ENCODE peak calls at places on chromosomes 1 and 21, in five cellular contexts. One of them, this sample, is unnamed. For H3K4me1, the result is how much of the 10 kb centered on the place peaks cover.

GRCh38 chr1:24086466-24086865 is 25.5 kb downstream of the MYOM3 start:
- DNase-seq in adrenal gland: no peak
- DNase-seq in heart left ventricle: peak
- DNase-seq in IMR-90: no peak
- DNase-seq in ovary: no peak
- DNase-seq in this sample: no peak

GRCh38 chr1:159932296-159933285 is 7.3 kb upstream of the TAGLN2 start:
- DNase-seq in adrenal gland: no peak
- DNase-seq in heart left ventricle: no peak
- DNase-seq in IMR-90: peak
- DNase-seq in ovary: no peak
- DNase-seq in this sample: no peak

GRCh38 chr1:51790385-51790784 is 88.1 kb downstream of the NRDC start:
- DNase-seq in adrenal gland: no peak
- DNase-seq in heart left ventricle: no peak
- DNase-seq in IMR-90: no peak
- DNase-seq in ovary: no peak
- DNase-seq in this sample: no peak

GRCh38 chr21:35204850-35205564 is 155.9 kb upstream of the RUNX1 start:
- DNase-seq in adrenal gland: peak
- DNase-seq in heart left ventricle: peak
- DNase-seq in IMR-90: peak
- DNase-seq in ovary: peak
- DNase-seq in this sample: peak

GRCh38 chr1:46486432-46487015 is 3.1 kb upstream of the DMBX1 start:
- DNase-seq in adrenal gland: no peak
- DNase-seq in heart left ventricle: no peak
- DNase-seq in IMR-90: no peak
- DNase-seq in ovary: no peak
- DNase-seq in this sample: no peak

GRCh38 chr1:109759513-109760334 is 4.0 kb downstream of the EPS8L3 start:
- DNase-seq in adrenal gland: no peak
- DNase-seq in heart left ventricle: no peak
- DNase-seq in IMR-90: no peak
- DNase-seq in ovary: peak
- DNase-seq in this sample: no peak

GRCh38 chr1:203177471-203178039 is 1.9 kb upstream of the MYBPH start:
- DNase-seq in adrenal gland: peak
- DNase-seq in heart left ventricle: peak
- DNase-seq in IMR-90: peak
- DNase-seq in ovary: no peak
- DNase-seq in this sample: no peak

GRCh38 chr21:43645414-43645891 is 13.8 kb downstream of the HSF2BP start:
- DNase-seq in adrenal gland: peak
- DNase-seq in heart left ventricle: no peak
- DNase-seq in IMR-90: peak
- DNase-seq in ovary: peak
- DNase-seq in this sample: peak

GRCh38 chr1:186740324-186740723 is 60.1 kb upstream of the PTGS2 start:
- DNase-seq in adrenal gland: no peak
- DNase-seq in heart left ventricle: no peak
- DNase-seq in IMR-90: no peak
- DNase-seq in ovary: no peak
- DNase-seq in this sample: no peak

GRCh38 chr1:113783254-113784103 is 24.2 kb upstream of the PHTF1 start:
- DNase-seq in adrenal gland: peak
- DNase-seq in heart left ventricle: no peak
- DNase-seq in IMR-90: peak
- DNase-seq in ovary: no peak
- DNase-seq in this sample: no peak

GRCh38 chr21:25963186-25963585 is 207.4 kb downstream of the APP start:
- DNase-seq in adrenal gland: peak
- DNase-seq in heart left ventricle: no peak
- DNase-seq in IMR-90: peak
- DNase-seq in ovary: no peak
- DNase-seq in this sample: peak

GRCh38 chr1:231690072-231690471 is 63.5 kb downstream of the DISC1 start:
- DNase-seq in adrenal gland: no peak
- DNase-seq in heart left ventricle: no peak
- DNase-seq in IMR-90: no peak
- DNase-seq in ovary: no peak
- DNase-seq in this sample: no peak

GRCh38 chr1:13605159-13605558 is 21.5 kb downstream of the PDPN start:
- DNase-seq in adrenal gland: no peak
- DNase-seq in heart left ventricle: no peak
- DNase-seq in IMR-90: peak
- DNase-seq in ovary: no peak
- DNase-seq in this sample: no peak

GRCh38 chr1:181485276-181486097 is 2.2 kb downstream of the CACNA1E start:
- DNase-seq in adrenal gland: peak
- DNase-seq in heart left ventricle: no peak
- DNase-seq in IMR-90: no peak
- DNase-seq in ovary: no peak
- DNase-seq in this sample: no peak

GRCh38 chr1:246280551-246280950 is 226.5 kb downstream of the SMYD3 start:
- DNase-seq in adrenal gland: peak
- DNase-seq in heart left ventricle: no peak
- DNase-seq in IMR-90: peak
- DNase-seq in ovary: no peak
- DNase-seq in this sample: no peak

GRCh38 chr1:200376521-200376920 is 33.3 kb downstream of the ZNF281 start:
- DNase-seq in adrenal gland: no peak
- DNase-seq in heart left ventricle: no peak
- DNase-seq in IMR-90: no peak
- DNase-seq in ovary: no peak
- DNase-seq in this sample: no peak

GRCh38 chr1:98496246-98496995 is 165.1 kb upstream of the SNX7 start:
- DNase-seq in adrenal gland: no peak
- DNase-seq in heart left ventricle: no peak
- DNase-seq in IMR-90: peak
- DNase-seq in ovary: no peak
- DNase-seq in this sample: no peak

DNA sequence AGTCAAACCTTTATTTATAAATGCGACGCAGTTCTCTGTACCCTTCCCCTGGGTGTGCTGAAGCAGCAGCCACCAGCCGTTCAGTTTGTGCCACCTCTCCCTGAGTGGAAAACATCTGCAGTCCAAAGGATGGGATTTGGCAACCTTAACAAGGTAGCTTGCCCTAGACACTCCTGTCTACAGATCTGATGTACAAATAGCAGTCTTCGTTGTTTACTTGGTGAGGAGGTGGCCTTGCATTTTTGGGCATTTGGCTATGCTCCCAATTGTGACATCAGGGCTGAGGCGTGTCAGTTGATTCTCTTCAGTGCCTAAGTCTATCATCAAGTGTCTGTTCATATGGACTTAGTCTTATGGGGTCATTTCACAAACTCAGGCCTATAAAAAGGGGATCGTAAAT is 59.8 kb downstream of the KDM1A start:
- DNase-seq in adrenal gland: no peak
- DNase-seq in heart left ventricle: no peak
- DNase-seq in IMR-90: no peak
- DNase-seq in ovary: no peak
- DNase-seq in this sample: peak
- H3K4me1 ChIP-seq in adrenal gland: under half
- H3K4me1 ChIP-seq in heart left ventricle: under half
- H3K4me1 ChIP-seq in IMR-90: under half
- H3K4me1 ChIP-seq in ovary: under half
- H3K4me1 ChIP-seq in this sample: under half

DNA sequence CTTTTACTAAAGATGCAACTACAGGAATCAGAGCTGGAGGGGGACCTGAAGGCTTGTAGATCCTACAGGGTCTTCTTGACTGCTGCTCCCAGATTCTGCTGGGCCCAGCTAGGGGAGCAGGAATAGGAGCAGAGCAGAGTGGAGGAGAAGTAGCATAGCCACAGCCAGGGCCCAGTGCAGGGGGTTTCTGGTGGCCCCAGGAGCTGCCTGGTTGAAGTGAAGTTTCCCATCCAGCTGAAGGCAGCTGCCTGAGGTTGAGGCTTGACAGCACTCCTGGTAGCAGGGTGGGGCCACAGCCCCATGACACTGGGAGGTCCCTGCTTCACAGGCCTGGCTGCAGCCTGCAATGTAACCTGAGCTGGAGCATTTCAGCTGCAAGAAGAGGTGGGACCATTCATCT is 2.0 kb upstream of the INPP5B start:
- DNase-seq in adrenal gland: no peak
- DNase-seq in heart left ventricle: no peak
- DNase-seq in IMR-90: no peak
- DNase-seq in ovary: no peak
- DNase-seq in this sample: no peak
- TF ChIP-seq POLR2A in adrenal gland: no peak
- TF ChIP-seq POLR2A in heart left ventricle: no peak
- TF ChIP-seq POLR2A in IMR-90: no peak
- TF ChIP-seq POLR2A in ovary: no peak
- TF ChIP-seq POLR2A in this sample: no peak

DNA sequence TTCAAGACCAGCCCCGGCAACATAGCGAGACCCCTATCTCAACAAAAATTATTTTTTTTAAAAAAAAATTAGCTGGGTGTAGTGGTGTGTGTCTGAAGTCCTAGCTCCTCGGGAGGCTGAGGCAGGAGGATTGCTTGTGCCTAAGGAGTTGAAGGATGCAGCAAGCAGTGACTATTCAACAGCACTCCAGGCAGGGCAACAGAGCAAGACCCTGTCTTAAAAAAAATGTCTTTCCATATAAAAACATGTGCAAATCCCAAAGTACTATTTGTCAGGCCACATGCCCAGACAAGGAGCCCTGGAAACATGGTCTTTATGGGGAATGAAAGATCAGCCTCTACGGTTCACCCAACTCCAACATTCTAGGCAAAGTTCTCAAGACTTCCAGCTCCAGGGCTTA is 13.3 kb downstream of the IFFO2 start:
- DNase-seq in adrenal gland: no peak
- DNase-seq in heart left ventricle: no peak
- DNase-seq in IMR-90: no peak
- DNase-seq in ovary: no peak
- DNase-seq in this sample: no peak
- H3K4me1 ChIP-seq in adrenal gland: under half
- H3K4me1 ChIP-seq in heart left ventricle: half or more
- H3K4me1 ChIP-seq in IMR-90: half or more
- H3K4me1 ChIP-seq in ovary: under half
- H3K4me1 ChIP-seq in this sample: under half

DNA sequence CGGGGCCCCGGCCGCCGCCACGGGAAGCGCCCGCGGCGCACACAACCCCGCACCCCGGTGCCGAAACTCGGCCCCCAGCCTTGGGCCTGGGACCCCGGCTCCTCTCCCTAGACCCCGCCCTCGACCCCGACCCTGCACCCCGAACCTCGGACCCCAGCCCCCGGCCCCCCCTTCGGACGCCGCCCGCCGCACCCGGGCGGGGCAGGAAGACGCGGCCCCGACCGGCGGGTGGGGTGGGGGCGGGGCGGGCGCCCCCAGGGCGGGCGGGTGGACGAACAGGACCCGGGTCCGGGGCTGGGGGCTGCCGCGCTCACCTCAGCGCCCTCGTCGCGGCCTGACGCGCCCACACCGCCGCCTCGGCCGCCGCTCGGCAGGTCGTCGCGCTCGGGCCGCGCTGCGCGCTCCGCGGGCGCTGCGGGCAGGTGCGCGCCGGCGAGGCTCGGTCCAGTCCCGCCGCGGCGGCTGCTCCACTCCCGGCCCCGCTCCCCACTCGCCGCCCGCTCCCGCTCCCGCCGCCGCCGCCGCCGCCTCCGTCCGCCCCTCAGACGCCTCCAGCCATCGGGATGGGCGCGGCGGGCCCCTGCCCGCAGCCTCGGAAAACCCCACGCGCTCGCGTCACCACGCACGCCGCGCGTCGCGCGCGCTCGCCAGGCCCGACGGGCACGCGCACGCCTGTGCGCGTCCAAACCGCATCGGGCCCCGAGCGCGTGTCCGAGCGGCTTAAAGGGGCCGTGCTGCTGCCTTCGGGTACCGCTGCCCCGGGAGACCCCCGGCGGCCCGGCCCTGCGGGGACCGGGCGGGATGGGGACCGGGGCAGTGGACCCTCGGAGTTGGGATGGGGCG is at the start of gene GNB1:
- DNase-seq in adrenal gland: peak
- DNase-seq in heart left ventricle: peak
- DNase-seq in IMR-90: peak
- DNase-seq in ovary: peak
- DNase-seq in this sample: peak
- TF ChIP-seq POLR2A in adrenal gland: peak
- TF ChIP-seq POLR2A in heart left ventricle: no peak
- TF ChIP-seq POLR2A in IMR-90: peak
- TF ChIP-seq POLR2A in ovary: peak
- TF ChIP-seq POLR2A in this sample: peak

DNA sequence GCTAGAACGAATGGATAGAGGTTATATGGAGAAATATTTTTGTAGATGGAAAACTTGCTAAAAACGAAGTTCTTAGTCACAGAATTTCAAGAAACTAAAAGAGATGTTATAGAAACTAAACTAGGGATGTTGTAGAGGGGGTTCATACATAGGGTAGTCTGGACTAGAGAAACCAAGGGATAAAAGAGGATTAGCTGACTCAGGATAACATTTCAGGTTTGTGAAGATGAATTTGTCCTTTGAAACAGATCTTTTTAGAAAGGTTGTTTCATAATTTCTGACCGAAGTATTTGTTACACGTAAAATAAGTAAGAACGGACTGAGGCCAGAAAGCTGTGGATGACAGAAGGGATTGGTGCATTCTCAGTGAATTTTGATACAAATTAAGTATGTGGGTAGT is 13.6 kb downstream of the YTHDF2 start:
- DNase-seq in adrenal gland: no peak
- DNase-seq in heart left ventricle: no peak
- DNase-seq in IMR-90: no peak
- DNase-seq in ovary: no peak
- DNase-seq in this sample: no peak
- H3K4me1 ChIP-seq in adrenal gland: under half
- H3K4me1 ChIP-seq in heart left ventricle: under half
- H3K4me1 ChIP-seq in IMR-90: under half
- H3K4me1 ChIP-seq in ovary: under half
- H3K4me1 ChIP-seq in this sample: under half

DNA sequence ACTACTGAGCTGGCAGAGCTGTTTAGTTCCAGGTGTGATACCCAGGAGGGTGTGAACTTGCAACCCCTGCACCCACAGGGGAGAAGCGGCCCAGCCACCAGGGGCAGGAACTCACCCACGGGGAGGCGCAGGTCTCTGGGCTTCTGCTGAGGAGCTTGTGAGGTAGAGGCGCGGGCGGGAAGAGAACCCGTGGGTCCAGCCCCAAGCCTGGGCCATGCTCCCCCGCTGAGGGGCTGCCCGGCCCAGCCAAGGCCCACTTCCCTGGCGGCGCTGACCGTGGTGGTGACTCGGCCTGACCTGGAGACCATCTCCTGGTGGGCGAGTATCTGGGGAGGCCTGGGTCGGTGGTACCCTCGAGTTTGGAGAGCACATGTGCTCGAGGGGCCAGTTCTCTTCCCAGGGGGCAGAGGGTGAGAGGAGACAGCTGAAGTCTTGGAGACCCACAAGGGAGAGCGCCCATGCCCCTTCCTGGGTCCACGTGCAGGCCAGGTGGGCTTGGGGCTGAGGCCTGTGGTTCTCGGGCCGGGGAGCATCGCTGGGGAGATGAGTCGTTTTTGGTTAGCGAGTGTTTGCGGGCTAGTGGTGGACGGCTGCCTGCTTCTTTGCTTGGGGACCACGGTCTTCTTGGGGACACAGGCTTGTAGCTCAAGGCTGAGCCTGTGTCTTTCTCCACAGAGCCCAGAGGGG is 28.4 kb upstream of the EDN2 start:
- DNase-seq in adrenal gland: no peak
- DNase-seq in heart left ventricle: peak
- DNase-seq in IMR-90: no peak
- DNase-seq in ovary: no peak
- DNase-seq in this sample: no peak
- TF ChIP-seq POLR2A in adrenal gland: no peak
- TF ChIP-seq POLR2A in heart left ventricle: no peak
- TF ChIP-seq POLR2A in IMR-90: no peak
- TF ChIP-seq POLR2A in ovary: no peak
- TF ChIP-seq POLR2A in this sample: no peak

This sample was measured in prostate gland.